ENCODE peak calls at places on chromosomes 3 and 15, in ten cellular contexts. One of them, this sample, is unnamed.

GRCh38 chr15:91992940-91993339 is 139.4 kb downstream of the SLCO3A1 start:
- DNase-seq in fibroblast of pulmonary artery: no peak
- DNase-seq in neural progenitor cell: no peak
- DNase-seq in AG09319: no peak
- DNase-seq in tibial artery: no peak
- DNase-seq in GM20000: no peak
- DNase-seq in endothelial cell of umbilical vein: no peak
- DNase-seq in coronary artery: no peak
- DNase-seq in MM.1S: no peak
- DNase-seq in CD4-positive, alpha-beta T cell: no peak
- DNase-seq in this sample: no peak

GRCh38 chr3:11224010-11224409 is 48.2 kb upstream of the ATG7 start:
- DNase-seq in fibroblast of pulmonary artery: no peak
- DNase-seq in neural progenitor cell: no peak
- DNase-seq in AG09319: no peak
- DNase-seq in tibial artery: no peak
- DNase-seq in GM20000: no peak
- DNase-seq in endothelial cell of umbilical vein: no peak
- DNase-seq in coronary artery: no peak
- DNase-seq in MM.1S: no peak
- DNase-seq in CD4-positive, alpha-beta T cell: no peak
- DNase-seq in this sample: no peak

GRCh38 chr3:169694117-169694516 is 30.6 kb upstream of the MECOM start:
- DNase-seq in fibroblast of pulmonary artery: peak
- DNase-seq in neural progenitor cell: peak
- DNase-seq in AG09319: no peak
- DNase-seq in tibial artery: no peak
- DNase-seq in GM20000: no peak
- DNase-seq in endothelial cell of umbilical vein: no peak
- DNase-seq in coronary artery: no peak
- DNase-seq in MM.1S: no peak
- DNase-seq in CD4-positive, alpha-beta T cell: no peak
- DNase-seq in this sample: no peak

GRCh38 chr3:11282250-11283125 is 10.3 kb downstream of the ATG7 start:
- DNase-seq in fibroblast of pulmonary artery: peak
- DNase-seq in neural progenitor cell: no peak
- DNase-seq in AG09319: no peak
- DNase-seq in tibial artery: no peak
- DNase-seq in GM20000: no peak
- DNase-seq in endothelial cell of umbilical vein: no peak
- DNase-seq in coronary artery: no peak
- DNase-seq in MM.1S: no peak
- DNase-seq in CD4-positive, alpha-beta T cell: no peak
- DNase-seq in this sample: no peak

GRCh38 chr15:68537097-68537496 is 41.7 kb upstream of the CORO2B start:
- DNase-seq in fibroblast of pulmonary artery: no peak
- DNase-seq in neural progenitor cell: no peak
- DNase-seq in AG09319: no peak
- DNase-seq in tibial artery: no peak
- DNase-seq in GM20000: no peak
- DNase-seq in endothelial cell of umbilical vein: no peak
- DNase-seq in coronary artery: no peak
- DNase-seq in MM.1S: no peak
- DNase-seq in CD4-positive, alpha-beta T cell: no peak
- DNase-seq in this sample: no peak

GRCh38 chr3:121724130-121724529 is 25.4 kb downstream of the GOLGB1 start:
- DNase-seq in fibroblast of pulmonary artery: no peak
- DNase-seq in neural progenitor cell: no peak
- DNase-seq in AG09319: no peak
- DNase-seq in tibial artery: no peak
- DNase-seq in GM20000: peak
- DNase-seq in endothelial cell of umbilical vein: no peak
- DNase-seq in coronary artery: no peak
- DNase-seq in MM.1S: peak
- DNase-seq in CD4-positive, alpha-beta T cell: no peak
- DNase-seq in this sample: peak

GRCh38 chr3:138911621-138912020 is 35.3 kb downstream of the FOXL2 start:
- DNase-seq in fibroblast of pulmonary artery: no peak
- DNase-seq in neural progenitor cell: no peak
- DNase-seq in AG09319: no peak
- DNase-seq in tibial artery: no peak
- DNase-seq in GM20000: no peak
- DNase-seq in endothelial cell of umbilical vein: no peak
- DNase-seq in coronary artery: no peak
- DNase-seq in MM.1S: no peak
- DNase-seq in CD4-positive, alpha-beta T cell: no peak
- DNase-seq in this sample: no peak

GRCh38 chr3:191094057-191094456 is 105.0 kb upstream of the OSTN start:
- DNase-seq in fibroblast of pulmonary artery: peak
- DNase-seq in neural progenitor cell: no peak
- DNase-seq in AG09319: peak
- DNase-seq in tibial artery: no peak
- DNase-seq in GM20000: no peak
- DNase-seq in endothelial cell of umbilical vein: no peak
- DNase-seq in coronary artery: no peak
- DNase-seq in MM.1S: no peak
- DNase-seq in CD4-positive, alpha-beta T cell: no peak
- DNase-seq in this sample: no peak

GRCh38 chr3:52299815-52300611 is 12.4 kb downstream of the GLYCTK start:
- DNase-seq in fibroblast of pulmonary artery: peak
- DNase-seq in neural progenitor cell: peak
- DNase-seq in AG09319: no peak
- DNase-seq in tibial artery: no peak
- DNase-seq in GM20000: peak
- DNase-seq in endothelial cell of umbilical vein: peak
- DNase-seq in coronary artery: no peak
- DNase-seq in MM.1S: no peak
- DNase-seq in CD4-positive, alpha-beta T cell: no peak
- DNase-seq in this sample: peak
- TF ChIP-seq CTCF in fibroblast of pulmonary artery: peak
- TF ChIP-seq CTCF in neural progenitor cell: peak
- TF ChIP-seq CTCF in AG09319: peak
- TF ChIP-seq CTCF in tibial artery: no peak
- TF ChIP-seq CTCF in GM20000: no peak
- TF ChIP-seq CTCF in endothelial cell of umbilical vein: peak
- TF ChIP-seq CTCF in coronary artery: no peak
- TF ChIP-seq CTCF in MM.1S: no peak
- TF ChIP-seq CTCF in CD4-positive, alpha-beta T cell: no peak
- TF ChIP-seq CTCF in this sample: no peak

GRCh38 chr3:141000027-141000663 is 51.0 kb upstream of the SPSB4 start:
- DNase-seq in fibroblast of pulmonary artery: peak
- DNase-seq in neural progenitor cell: peak
- DNase-seq in AG09319: peak
- DNase-seq in tibial artery: peak
- DNase-seq in GM20000: peak
- DNase-seq in endothelial cell of umbilical vein: peak
- DNase-seq in coronary artery: no peak
- DNase-seq in MM.1S: peak
- DNase-seq in CD4-positive, alpha-beta T cell: peak
- DNase-seq in this sample: peak
- TF ChIP-seq CTCF in fibroblast of pulmonary artery: peak
- TF ChIP-seq CTCF in neural progenitor cell: peak
- TF ChIP-seq CTCF in AG09319: peak
- TF ChIP-seq CTCF in tibial artery: peak
- TF ChIP-seq CTCF in GM20000: peak
- TF ChIP-seq CTCF in endothelial cell of umbilical vein: peak
- TF ChIP-seq CTCF in coronary artery: peak
- TF ChIP-seq CTCF in MM.1S: peak
- TF ChIP-seq CTCF in CD4-positive, alpha-beta T cell: peak
- TF ChIP-seq CTCF in this sample: peak

GRCh38 chr3:177816667-177817208 is 619.5 kb upstream of the TBL1XR1 start:
- DNase-seq in fibroblast of pulmonary artery: peak
- DNase-seq in neural progenitor cell: no peak
- DNase-seq in AG09319: no peak
- DNase-seq in tibial artery: no peak
- DNase-seq in GM20000: no peak
- DNase-seq in endothelial cell of umbilical vein: peak
- DNase-seq in coronary artery: no peak
- DNase-seq in MM.1S: peak
- DNase-seq in CD4-positive, alpha-beta T cell: no peak
- DNase-seq in this sample: no peak
- TF ChIP-seq CTCF in fibroblast of pulmonary artery: peak
- TF ChIP-seq CTCF in neural progenitor cell: no peak
- TF ChIP-seq CTCF in AG09319: peak
- TF ChIP-seq CTCF in tibial artery: peak
- TF ChIP-seq CTCF in GM20000: no peak
- TF ChIP-seq CTCF in endothelial cell of umbilical vein: no peak
- TF ChIP-seq CTCF in coronary artery: no peak
- TF ChIP-seq CTCF in MM.1S: peak
- TF ChIP-seq CTCF in CD4-positive, alpha-beta T cell: no peak
- TF ChIP-seq CTCF in this sample: no peak

DNA sequence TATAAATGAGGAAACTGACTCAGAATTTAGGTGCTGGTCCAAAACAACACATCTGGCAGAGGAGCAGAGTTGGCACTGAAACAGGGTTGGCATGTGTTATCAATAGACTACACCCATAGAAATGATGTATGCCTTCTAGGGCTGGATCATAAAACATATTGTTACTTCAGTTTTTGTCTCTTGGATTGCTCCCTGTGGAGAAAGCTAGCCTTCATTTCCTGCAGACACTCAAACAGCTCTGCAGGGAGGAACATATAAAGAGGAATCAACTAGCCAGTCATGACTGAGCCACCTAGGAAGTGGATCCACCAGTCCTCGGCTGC is 518 bp upstream of the MRPL3 start:
- DNase-seq in fibroblast of pulmonary artery: peak
- DNase-seq in neural progenitor cell: no peak
- DNase-seq in AG09319: peak
- DNase-seq in tibial artery: no peak
- DNase-seq in GM20000: no peak
- DNase-seq in endothelial cell of umbilical vein: peak
- DNase-seq in coronary artery: no peak
- DNase-seq in MM.1S: no peak
- DNase-seq in CD4-positive, alpha-beta T cell: no peak
- DNase-seq in this sample: no peak
- TF ChIP-seq CTCF in fibroblast of pulmonary artery: no peak
- TF ChIP-seq CTCF in neural progenitor cell: no peak
- TF ChIP-seq CTCF in AG09319: no peak
- TF ChIP-seq CTCF in tibial artery: no peak
- TF ChIP-seq CTCF in GM20000: no peak
- TF ChIP-seq CTCF in endothelial cell of umbilical vein: no peak
- TF ChIP-seq CTCF in coronary artery: no peak
- TF ChIP-seq CTCF in MM.1S: no peak
- TF ChIP-seq CTCF in CD4-positive, alpha-beta T cell: no peak
- TF ChIP-seq CTCF in this sample: no peak

DNA sequence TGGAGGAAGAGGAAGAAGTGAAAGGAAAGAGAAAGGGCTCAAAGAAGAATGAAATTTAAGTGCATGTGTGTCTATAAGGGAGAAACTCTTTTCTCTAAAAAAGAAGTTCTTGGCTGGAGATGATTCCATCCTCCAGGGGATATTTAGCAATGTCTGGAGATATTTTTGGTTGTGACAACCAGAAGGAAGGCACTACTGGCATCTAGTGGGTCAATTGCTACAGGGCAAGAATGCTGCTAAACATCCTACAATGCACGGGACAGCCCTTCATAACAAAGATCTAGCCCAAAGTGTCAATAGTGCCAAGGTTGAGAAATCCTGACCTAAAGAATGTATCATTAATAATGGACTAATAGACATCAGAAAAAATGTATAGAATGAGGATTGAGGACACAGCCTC is 57.4 kb upstream of the ST3GAL6 start:
- DNase-seq in fibroblast of pulmonary artery: peak
- DNase-seq in neural progenitor cell: no peak
- DNase-seq in AG09319: no peak
- DNase-seq in tibial artery: no peak
- DNase-seq in GM20000: no peak
- DNase-seq in endothelial cell of umbilical vein: no peak
- DNase-seq in coronary artery: no peak
- DNase-seq in MM.1S: no peak
- DNase-seq in CD4-positive, alpha-beta T cell: no peak
- DNase-seq in this sample: no peak
- TF ChIP-seq CTCF in fibroblast of pulmonary artery: peak
- TF ChIP-seq CTCF in neural progenitor cell: no peak
- TF ChIP-seq CTCF in AG09319: no peak
- TF ChIP-seq CTCF in tibial artery: peak
- TF ChIP-seq CTCF in GM20000: no peak
- TF ChIP-seq CTCF in endothelial cell of umbilical vein: no peak
- TF ChIP-seq CTCF in coronary artery: no peak
- TF ChIP-seq CTCF in MM.1S: peak
- TF ChIP-seq CTCF in CD4-positive, alpha-beta T cell: no peak
- TF ChIP-seq CTCF in this sample: no peak

DNA sequence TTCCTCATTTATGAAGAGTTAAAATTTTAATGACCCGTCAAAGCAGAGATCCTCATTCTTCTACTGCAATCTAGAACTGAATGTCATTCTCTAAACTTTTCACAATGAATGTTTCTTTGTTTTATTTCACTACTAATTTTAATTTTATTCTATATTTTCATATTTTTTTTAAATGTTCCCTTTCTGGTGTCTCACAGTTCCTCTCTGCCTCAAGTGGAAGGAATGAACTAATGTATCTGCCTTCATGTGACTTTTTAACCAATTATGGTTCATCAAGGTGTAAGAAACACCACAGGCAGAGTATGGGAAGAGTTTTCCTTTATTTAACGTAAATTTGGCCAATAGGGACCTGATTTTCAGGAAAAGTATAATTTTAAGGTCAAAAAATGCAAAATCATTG is 441.7 kb downstream of the EPHA6 start:
- DNase-seq in fibroblast of pulmonary artery: no peak
- DNase-seq in neural progenitor cell: no peak
- DNase-seq in AG09319: no peak
- DNase-seq in tibial artery: no peak
- DNase-seq in GM20000: no peak
- DNase-seq in endothelial cell of umbilical vein: no peak
- DNase-seq in coronary artery: no peak
- DNase-seq in MM.1S: no peak
- DNase-seq in CD4-positive, alpha-beta T cell: no peak
- DNase-seq in this sample: no peak
- TF ChIP-seq CTCF in fibroblast of pulmonary artery: no peak
- TF ChIP-seq CTCF in neural progenitor cell: peak
- TF ChIP-seq CTCF in AG09319: no peak
- TF ChIP-seq CTCF in tibial artery: no peak
- TF ChIP-seq CTCF in GM20000: no peak
- TF ChIP-seq CTCF in endothelial cell of umbilical vein: no peak
- TF ChIP-seq CTCF in coronary artery: no peak
- TF ChIP-seq CTCF in MM.1S: no peak
- TF ChIP-seq CTCF in CD4-positive, alpha-beta T cell: no peak
- TF ChIP-seq CTCF in this sample: no peak

DNA sequence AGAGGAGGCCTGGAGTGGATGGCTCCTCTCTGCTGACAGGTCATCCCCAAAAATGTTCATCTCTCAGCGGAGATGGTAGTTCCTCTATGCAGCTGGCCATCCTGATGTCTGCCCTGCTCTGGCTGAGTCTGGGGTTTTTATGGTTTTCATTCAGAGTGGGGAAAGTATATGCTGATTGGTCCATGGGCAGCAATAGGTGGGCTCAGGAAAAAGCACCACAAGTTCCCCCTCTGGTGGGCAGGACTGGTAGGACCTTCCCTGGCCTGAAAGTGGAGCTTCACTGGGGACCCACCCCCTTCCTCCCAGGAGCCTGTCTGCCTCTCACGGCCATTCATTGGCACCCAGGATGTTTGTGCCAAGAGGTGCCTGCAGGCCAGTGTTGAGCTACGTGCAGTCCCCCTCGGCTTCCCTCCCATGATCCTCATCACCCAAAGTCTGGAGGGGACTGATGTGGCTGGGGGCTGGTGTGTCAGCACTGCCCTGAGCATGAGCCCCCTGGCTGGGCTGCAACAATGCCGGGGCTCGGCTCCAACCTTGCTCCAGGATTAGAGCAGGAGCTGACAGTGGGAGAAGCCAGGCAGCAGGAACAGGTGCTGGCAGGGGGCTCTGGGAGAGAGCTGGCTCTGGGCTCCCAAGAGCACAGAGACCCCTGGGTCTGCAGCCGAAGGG is 13.1 kb upstream of the BLOC1S6 start:
- DNase-seq in fibroblast of pulmonary artery: peak
- DNase-seq in neural progenitor cell: peak
- DNase-seq in AG09319: no peak
- DNase-seq in tibial artery: no peak
- DNase-seq in GM20000: no peak
- DNase-seq in endothelial cell of umbilical vein: no peak
- DNase-seq in coronary artery: no peak
- DNase-seq in MM.1S: no peak
- DNase-seq in CD4-positive, alpha-beta T cell: no peak
- DNase-seq in this sample: no peak
- TF ChIP-seq CTCF in fibroblast of pulmonary artery: peak
- TF ChIP-seq CTCF in neural progenitor cell: peak
- TF ChIP-seq CTCF in AG09319: peak
- TF ChIP-seq CTCF in tibial artery: no peak
- TF ChIP-seq CTCF in GM20000: no peak
- TF ChIP-seq CTCF in endothelial cell of umbilical vein: peak
- TF ChIP-seq CTCF in coronary artery: no peak
- TF ChIP-seq CTCF in MM.1S: peak
- TF ChIP-seq CTCF in CD4-positive, alpha-beta T cell: peak
- TF ChIP-seq CTCF in this sample: no peak

This sample was measured in GM10248.